ENCODE peak calls at places on chromosomes 11 and 22, in five cellular contexts. X is SK-N-SH, O is esophagus muscularis mucosa, E is GM12878, U is stomach. C is an unnamed sample.

GRCh38 chr11:78645226-78646202 is 70.8 kb upstream of the NARS2 start:
- DNase-seq in X (peak; percentile 80), E (peak; percentile 35), U (peak; percentile 79), O (peak; percentile 68), C (peak; percentile 71)

GRCh38 chr11:23570828-23571227 is 710.6 kb upstream of the CCDC179 start:
- DNase-seq in X (no peak), O (no peak), U (no peak), E (no peak), C (no peak)

GRCh38 chr11:97751405-97751804 is 1269.3 kb upstream of the CNTN5 start:
- DNase-seq in X (no peak), O (no peak), U (no peak), E (no peak), C (no peak)

GRCh38 chr11:93059074-93059957 is 89.9 kb downstream of the MTNR1B start:
- DNase-seq in U (no peak), E (no peak), X (no peak), O (no peak), C (no peak)

GRCh38 chr11:2473361-2474058 is 28.7 kb downstream of the KCNQ1 start:
- DNase-seq in X (no peak), O (peak; percentile 55), U (peak; percentile 50), E (no peak), C (no peak)

GRCh38 chr11:105092255-105093239 is 47.0 kb downstream of the CARD18 start:
- DNase-seq in O (no peak), U (no peak), E (no peak), X (no peak), C (no peak)

GRCh38 chr11:62242021-62242420 is at the start of gene SCGB1D2:
- DNase-seq in X (peak; percentile 6), U (no peak), E (no peak), O (no peak), C (no peak)

GRCh38 chr11:27596388-27596787 is 89.8 kb upstream of the LIN7C start:
- DNase-seq in X (no peak), O (no peak), E (no peak), U (no peak), C (no peak)

GRCh38 chr11:1847006-1847735 is 5.7 kb upstream of the LSP1 start:
- DNase-seq in O (no peak), E (no peak), U (no peak), X (no peak), C (no peak)

GRCh38 chr11:122205036-122205435 is 89.0 kb upstream of the BLID start:
- DNase-seq in E (no peak), X (no peak), O (no peak), U (no peak), C (no peak)

GRCh38 chr11:88179141-88179540 is 3.9 kb upstream of the RAB38 start:
- DNase-seq in O (no peak), U (no peak), X (no peak), E (peak; percentile 78), C (no peak)

GRCh38 chr11:3129591-3130268 is 35.4 kb downstream of the OSBPL5 start:
- DNase-seq in U (no peak), O (no peak), X (no peak), E (no peak), C (no peak)

GRCh38 chr11:58830693-58831301 is 13.7 kb downstream of the GLYATL2 start:
- DNase-seq in E (no peak), U (no peak), O (no peak), X (no peak), C (no peak)

GRCh38 chr11:120108785-120109168 is 29.1 kb downstream of the TRIM29 start:
- DNase-seq in U (no peak), X (no peak), E (no peak), O (no peak), C (no peak)

GRCh38 chr11:73348838-73349237 is 27.4 kb upstream of the RELT start:
- DNase-seq in U (no peak), O (no peak), E (no peak), X (no peak), C (no peak)

GRCh38 chr22:27993774-27994350 is 74.8 kb upstream of the PITPNB start:
- DNase-seq in O (no peak), E (no peak), X (no peak), U (no peak), C (peak; percentile 4)

GRCh38 chr11:24386551-24387404 is 110.1 kb upstream of the LUZP2 start:
- DNase-seq in O (no peak), E (no peak), U (no peak), X (peak; percentile 13), C (no peak)

GRCh38 chr11:22928207-22928917 is 68.1 kb upstream of the CCDC179 start:
- DNase-seq in E (no peak), X (no peak), O (no peak), U (no peak), C (no peak)

GRCh38 chr22:35781898-35782297 is 64.2 kb downstream of the APOL5 start:
- DNase-seq in O (no peak), U (no peak), X (no peak), E (no peak), C (no peak)

GRCh38 chr11:67441082-67441683 is 2.1 kb downstream of the CORO1B start:
- DNase-seq in E (no peak), X (no peak), O (no peak), U (no peak), C (no peak)

GRCh38 chr11:74783241-74783871 is 34.7 kb downstream of the RNF169 start:
- DNase-seq in E (peak; percentile 64), X (no peak), O (no peak), U (no peak), C (no peak)

GRCh38 chr22:43226368-43226979 is 39.5 kb upstream of the TTLL12 start:
- DNase-seq in U (no peak), O (no peak), X (peak; percentile 39), E (no peak), C (no peak)

GRCh38 chr11:35337136-35337918 is 82.0 kb downstream of the SLC1A2 start:
- DNase-seq in U (no peak), O (no peak), E (no peak), X (no peak), C (no peak)

GRCh38 chr11:102546923-102547471 is 16.4 kb upstream of the MMP7 start:
- DNase-seq in E (peak; percentile 93), O (no peak), X (no peak), U (no peak), C (no peak)

GRCh38 chr11:44638032-44638431 is 72.6 kb downstream of the CD82 start:
- DNase-seq in U (peak; percentile 24), E (no peak), X (no peak), O (peak; percentile 78), C (peak; percentile 56)

GRCh38 chr22:20940904-20941385 is 23.7 kb downstream of the CRKL start:
- DNase-seq in O (no peak), X (no peak), E (no peak), U (no peak), C (no peak)

GRCh38 chr11:128451651-128452470 is 135.5 kb downstream of the ETS1 start:
- DNase-seq in U (peak; percentile 45), X (no peak), E (no peak), O (no peak), C (peak; percentile 38)

GRCh38 chr22:28297504-28297903 is 378.4 kb upstream of the PITPNB start:
- DNase-seq in O (no peak), U (no peak), X (no peak), E (no peak), C (peak; percentile 55)

GRCh38 chr11:102268083-102268984 is 49.0 kb upstream of the BIRC3 start:
- DNase-seq in O (no peak), X (peak; percentile 80), U (peak; percentile 95), E (peak; percentile 17), C (peak; percentile 95)

GRCh38 chr22:23243006-23243573 is 62.8 kb downstream of the BCR start:
- DNase-seq in O (no peak), E (peak; percentile 41), X (no peak), U (no peak), C (no peak)

GRCh38 chr11:108069947-108070346 is 51.4 kb upstream of the ACAT1 start:
- DNase-seq in O (no peak), U (no peak), E (peak; percentile 4), X (no peak), C (no peak)

GRCh38 chr11:79101736-79102135 is 339.1 kb downstream of the TENM4 start:
- DNase-seq in E (no peak), U (no peak), O (no peak), X (no peak), C (no peak)

GRCh38 chr22:29716814-29717213 is 3.0 kb upstream of the CABP7 start:
- DNase-seq in U (peak; percentile 57), X (no peak), E (no peak), O (no peak), C (peak; percentile 53)

GRCh38 chr11:1736447-1736992 is 13.9 kb downstream of the IFITM10 start:
- DNase-seq in E (no peak), X (no peak), O (no peak), U (no peak), C (no peak)

GRCh38 chr11:1761857-1762536 is 1.7 kb downstream of the CTSD start:
- DNase-seq in E (no peak), O (no peak), X (no peak), U (no peak), C (no peak)

GRCh38 chr11:134460044-134460371 is 48.0 kb upstream of the B3GAT1 start:
- DNase-seq in E (no peak), X (no peak), O (no peak), U (no peak), C (no peak)

GRCh38 chr11:47768090-47768620 is 1.0 kb upstream of the FNBP4 start:
- DNase-seq in U (peak; percentile 49), E (no peak), O (no peak), X (peak; percentile 72), C (peak; percentile 72)

GRCh38 chr11:64902102-64902900 is 14.7 kb downstream of the ATG2A start:
- DNase-seq in U (no peak), O (no peak), E (no peak), X (no peak), C (no peak)
- TF ChIP-seq EP300 in U (no peak), O (no peak), E (no peak), X (no peak), C (no peak)

DNA sequence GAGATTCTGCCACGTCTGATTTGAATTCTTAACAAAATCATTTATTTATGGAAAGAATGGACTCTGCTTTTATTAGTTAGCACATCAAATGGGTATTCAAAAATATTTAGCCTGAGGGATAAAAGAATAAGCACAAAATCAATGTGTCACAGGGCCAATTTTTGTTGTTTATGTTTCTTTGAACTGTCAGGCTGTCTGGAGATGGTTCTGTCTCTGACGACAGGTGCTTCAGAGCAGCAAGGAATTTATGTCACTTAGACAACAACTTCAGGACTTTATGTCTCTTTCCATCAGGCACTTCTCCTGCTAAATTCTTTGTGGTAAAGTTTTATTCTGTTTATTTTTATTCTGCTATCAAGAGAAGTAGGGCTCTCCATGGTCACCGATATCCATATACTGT is 325.9 kb upstream of the NCAM1 start:
- DNase-seq in E (no peak), U (no peak), O (no peak), X (no peak), C (no peak)
- TF ChIP-seq CTCF in E (no peak), U (no peak), O (no peak), X (no peak), C (no peak)

GRCh38 chr11:121161349-121161917 is 60.4 kb downstream of the TECTA start:
- DNase-seq in U (no peak), O (no peak), X (no peak), E (no peak), C (no peak)
- TF ChIP-seq POLR2AphosphoS5 in U (no peak), O (no peak), X (no peak), E (no peak), C (no peak)

DNA sequence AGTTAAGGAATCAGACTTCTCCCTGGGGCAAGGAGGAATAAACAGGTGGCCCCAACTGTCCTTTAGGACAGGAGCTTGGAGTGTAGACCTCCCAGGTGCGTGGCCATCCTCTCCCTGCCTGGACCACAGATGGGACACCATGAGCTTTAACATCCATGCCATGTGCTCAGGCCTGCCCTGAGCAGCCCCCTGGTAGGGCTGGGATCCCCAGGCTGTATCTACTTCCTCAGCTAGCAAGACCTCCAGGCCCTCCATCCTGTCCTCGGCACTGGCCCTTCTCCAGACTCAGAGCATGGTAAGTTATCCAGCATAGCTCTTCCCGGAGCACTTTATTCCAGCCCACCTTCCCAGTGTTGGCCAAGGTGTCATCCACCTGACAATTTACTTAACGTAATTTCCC is 5.7 kb downstream of the CD6 start:
- DNase-seq in E (no peak), U (no peak), X (no peak), O (no peak), C (no peak)
- TF ChIP-seq EP300 in E (no peak), U (no peak), X (no peak), O (no peak), C (no peak)